ENCODE peak calls at places on chromosomes 1 and 21, in five cellular contexts. H is H4; O is Caki2; M is renal cortical epithelial cell; Y is activated CD4-positive, CD25-positive, alpha-beta regulatory T cell treated with anti-CD3 and anti-CD28 coated beads, Interleukin-2, amount 50 U/mL, for 16 hours. W is an unnamed sample.

GRCh38 chr1:162709870-162710269 is 77.6 kb downstream of the DDR2 start:
- DNase-seq in H (no peak), Y (no peak), M (no peak), O (no peak), W (no peak)

GRCh38 chr1:163211667-163212066 is 9.0 kb upstream of the RGS5 start:
- DNase-seq in M (no peak), H (no peak), Y (no peak), O (no peak), W (no peak)

GRCh38 chr21:31802331-31802730 is 70.4 kb upstream of the SCAF4 start:
- DNase-seq in O (no peak), H (no peak), Y (no peak), M (no peak), W (no peak)

GRCh38 chr1:212030936-212031528 is 4.3 kb downstream of the INTS7 start:
- DNase-seq in Y (no peak), O (peak), M (peak), H (peak), W (no peak)

GRCh38 chr1:155893389-155894142 is 17.6 kb downstream of the RIT1 start:
- DNase-seq in M (peak), Y (no peak), O (peak), H (peak), W (no peak)

GRCh38 chr1:50508040-50508586 is 84.9 kb upstream of the DMRTA2 start:
- DNase-seq in H (no peak), Y (no peak), O (no peak), M (no peak), W (no peak)

GRCh38 chr1:204216880-204217647 is 3.3 kb upstream of the GOLT1A start:
- DNase-seq in Y (no peak), M (no peak), H (no peak), O (no peak), W (no peak)

GRCh38 chr1:6795661-6796060 is 10.4 kb downstream of the CAMTA1 start:
- DNase-seq in Y (no peak), M (peak), O (peak), H (peak), W (no peak)

GRCh38 chr1:39849203-39849602 is 34.1 kb downstream of the TRIT1 start:
- DNase-seq in M (no peak), Y (no peak), O (no peak), H (no peak), W (no peak)

GRCh38 chr1:39326836-39327235 is 122.3 kb downstream of the MACF1 start:
- DNase-seq in Y (no peak), M (no peak), O (no peak), H (no peak), W (no peak)

GRCh38 chr1:9561429-9561828 is 22.2 kb downstream of the SLC25A33 start:
- DNase-seq in O (peak), Y (no peak), M (peak), H (peak), W (no peak)

GRCh38 chr21:33027401-33028185 is 1.9 kb downstream of the OLIG2 start:
- DNase-seq in H (no peak), O (no peak), M (no peak), Y (no peak), W (no peak)

GRCh38 chr21:44723177-44724131 is 12.1 kb upstream of the TSPEAR start:
- DNase-seq in M (no peak), O (no peak), Y (no peak), H (no peak), W (no peak)

GRCh38 chr1:15106608-15107007 is 46.9 kb upstream of the TMEM51 start:
- DNase-seq in O (no peak), M (no peak), H (no peak), Y (no peak), W (no peak)

GRCh38 chr1:58964880-58965279 is 181.0 kb upstream of the JUN start:
- DNase-seq in M (peak), O (no peak), H (no peak), Y (no peak), W (no peak)

GRCh38 chr21:44065428-44065827 is 41.8 kb upstream of the PWP2 start:
- DNase-seq in H (no peak), Y (peak), M (no peak), O (no peak), W (no peak)

GRCh38 chr1:33903210-33903589 is 39.3 kb downstream of the HMGB4 start:
- DNase-seq in H (no peak), O (peak), Y (no peak), M (peak), W (no peak)

GRCh38 chr1:230823421-230823820 is 44.9 kb downstream of the C1orf198 start:
- DNase-seq in H (no peak), O (no peak), M (no peak), Y (no peak), W (peak)

GRCh38 chr1:157137051-157137772 is 983 bp downstream of the ETV3 start:
- DNase-seq in H (no peak), O (peak), M (no peak), Y (no peak), W (no peak)

GRCh38 chr1:1199961-1200875 is 6.2 kb downstream of the TNFRSF18 start:
- DNase-seq in M (no peak), H (no peak), Y (no peak), O (no peak), W (no peak)

GRCh38 chr1:82110366-82111254 is 309.9 kb downstream of the ADGRL2 start:
- DNase-seq in O (no peak), M (no peak), H (no peak), Y (no peak), W (no peak)

GRCh38 chr1:204602871-204603542 is 82.5 kb downstream of the LRRN2 start:
- DNase-seq in O (no peak), H (no peak), Y (no peak), M (no peak), W (no peak)